ENCODE peak calls at places on chromosome 20, in six cellular contexts. One of them, this sample, is unnamed.

GRCh38 chr20:34110025-34111013 is 1.7 kb downstream of the EIF2S2 start:
- DNase-seq in GM18507: no peak
- DNase-seq in ACHN: no peak
- DNase-seq in smooth muscle cell of the brain vasculature: no peak
- DNase-seq in SW 1271: no peak
- DNase-seq in activated effector memory CD4-positive, alpha-beta T cell treated with anti-CD3 and anti-CD28 coated beads, Interleukin-2, amount 50 U/mL, for 16 hours: no peak
- DNase-seq in this sample: peak; percentile 17

GRCh38 chr20:39813190-39813829 is 851.2 kb downstream of the DHX35 start:
- DNase-seq in GM18507: no peak
- DNase-seq in ACHN: no peak
- DNase-seq in smooth muscle cell of the brain vasculature: no peak
- DNase-seq in SW 1271: no peak
- DNase-seq in activated effector memory CD4-positive, alpha-beta T cell treated with anti-CD3 and anti-CD28 coated beads, Interleukin-2, amount 50 U/mL, for 16 hours: no peak
- DNase-seq in this sample: no peak

GRCh38 chr20:10922941-10923340 is 249.1 kb upstream of the JAG1 start:
- DNase-seq in GM18507: no peak
- DNase-seq in ACHN: peak; percentile 54
- DNase-seq in smooth muscle cell of the brain vasculature: peak; percentile 58
- DNase-seq in SW 1271: no peak
- DNase-seq in activated effector memory CD4-positive, alpha-beta T cell treated with anti-CD3 and anti-CD28 coated beads, Interleukin-2, amount 50 U/mL, for 16 hours: no peak
- DNase-seq in this sample: peak; percentile 61

GRCh38 chr20:8777866-8778265 is 291.0 kb upstream of the PLCB4 start:
- DNase-seq in GM18507: no peak
- DNase-seq in ACHN: no peak
- DNase-seq in smooth muscle cell of the brain vasculature: no peak
- DNase-seq in SW 1271: no peak
- DNase-seq in activated effector memory CD4-positive, alpha-beta T cell treated with anti-CD3 and anti-CD28 coated beads, Interleukin-2, amount 50 U/mL, for 16 hours: no peak
- DNase-seq in this sample: peak; percentile 23

GRCh38 chr20:59004763-59005522 is 2.1 kb downstream of the CTSZ start:
- DNase-seq in GM18507: peak; percentile 87
- DNase-seq in ACHN: no peak
- DNase-seq in smooth muscle cell of the brain vasculature: no peak
- DNase-seq in SW 1271: no peak
- DNase-seq in activated effector memory CD4-positive, alpha-beta T cell treated with anti-CD3 and anti-CD28 coated beads, Interleukin-2, amount 50 U/mL, for 16 hours: peak; percentile 74
- DNase-seq in this sample: peak; percentile 52

GRCh38 chr20:36094497-36094896 is 60.0 kb upstream of the EPB41L1 start:
- DNase-seq in GM18507: no peak
- DNase-seq in ACHN: no peak
- DNase-seq in smooth muscle cell of the brain vasculature: no peak
- DNase-seq in SW 1271: no peak
- DNase-seq in activated effector memory CD4-positive, alpha-beta T cell treated with anti-CD3 and anti-CD28 coated beads, Interleukin-2, amount 50 U/mL, for 16 hours: no peak
- DNase-seq in this sample: no peak

GRCh38 chr20:50242863-50243609 is 52.4 kb downstream of the CEBPB start:
- DNase-seq in GM18507: no peak
- DNase-seq in ACHN: no peak
- DNase-seq in smooth muscle cell of the brain vasculature: no peak
- DNase-seq in SW 1271: no peak
- DNase-seq in activated effector memory CD4-positive, alpha-beta T cell treated with anti-CD3 and anti-CD28 coated beads, Interleukin-2, amount 50 U/mL, for 16 hours: no peak
- DNase-seq in this sample: no peak

GRCh38 chr20:44031822-44032582 is 117.3 kb downstream of the TOX2 start:
- DNase-seq in GM18507: no peak
- DNase-seq in ACHN: no peak
- DNase-seq in smooth muscle cell of the brain vasculature: no peak
- DNase-seq in SW 1271: no peak
- DNase-seq in activated effector memory CD4-positive, alpha-beta T cell treated with anti-CD3 and anti-CD28 coated beads, Interleukin-2, amount 50 U/mL, for 16 hours: no peak
- DNase-seq in this sample: no peak

GRCh38 chr20:52340036-52340634 is 148.6 kb upstream of the ZFP64 start:
- DNase-seq in GM18507: no peak
- DNase-seq in ACHN: peak; percentile 1
- DNase-seq in smooth muscle cell of the brain vasculature: no peak
- DNase-seq in SW 1271: no peak
- DNase-seq in activated effector memory CD4-positive, alpha-beta T cell treated with anti-CD3 and anti-CD28 coated beads, Interleukin-2, amount 50 U/mL, for 16 hours: no peak
- DNase-seq in this sample: peak; percentile 50

GRCh38 chr20:5001174-5002076 is at the start of gene SLC23A2:
- DNase-seq in GM18507: no peak
- DNase-seq in ACHN: peak; percentile 31
- DNase-seq in smooth muscle cell of the brain vasculature: no peak
- DNase-seq in SW 1271: no peak
- DNase-seq in activated effector memory CD4-positive, alpha-beta T cell treated with anti-CD3 and anti-CD28 coated beads, Interleukin-2, amount 50 U/mL, for 16 hours: peak; percentile 86
- DNase-seq in this sample: peak; percentile 59

GRCh38 chr20:58676161-58676560 is 16.4 kb upstream of the NPEPL1 start:
- DNase-seq in GM18507: no peak
- DNase-seq in ACHN: no peak
- DNase-seq in smooth muscle cell of the brain vasculature: no peak
- DNase-seq in SW 1271: no peak
- DNase-seq in activated effector memory CD4-positive, alpha-beta T cell treated with anti-CD3 and anti-CD28 coated beads, Interleukin-2, amount 50 U/mL, for 16 hours: no peak
- DNase-seq in this sample: no peak

GRCh38 chr20:34037121-34037520 is 43.4 kb downstream of the RALY start:
- DNase-seq in GM18507: no peak
- DNase-seq in ACHN: no peak
- DNase-seq in smooth muscle cell of the brain vasculature: no peak
- DNase-seq in SW 1271: no peak
- DNase-seq in activated effector memory CD4-positive, alpha-beta T cell treated with anti-CD3 and anti-CD28 coated beads, Interleukin-2, amount 50 U/mL, for 16 hours: peak; percentile 83
- DNase-seq in this sample: no peak

GRCh38 chr20:32829291-32830005 is 9.7 kb downstream of the MAPRE1 start:
- DNase-seq in GM18507: no peak
- DNase-seq in ACHN: no peak
- DNase-seq in smooth muscle cell of the brain vasculature: no peak
- DNase-seq in SW 1271: no peak
- DNase-seq in activated effector memory CD4-positive, alpha-beta T cell treated with anti-CD3 and anti-CD28 coated beads, Interleukin-2, amount 50 U/mL, for 16 hours: no peak
- DNase-seq in this sample: no peak

GRCh38 chr20:17059465-17059864 is 167.4 kb upstream of the PCSK2 start:
- DNase-seq in GM18507: no peak
- DNase-seq in ACHN: peak; percentile 36
- DNase-seq in smooth muscle cell of the brain vasculature: no peak
- DNase-seq in SW 1271: no peak
- DNase-seq in activated effector memory CD4-positive, alpha-beta T cell treated with anti-CD3 and anti-CD28 coated beads, Interleukin-2, amount 50 U/mL, for 16 hours: no peak
- DNase-seq in this sample: peak; percentile 91

GRCh38 chr20:50704514-50704913 is 13.2 kb upstream of the RIPOR3 start:
- DNase-seq in GM18507: no peak
- DNase-seq in ACHN: no peak
- DNase-seq in smooth muscle cell of the brain vasculature: no peak
- DNase-seq in SW 1271: no peak
- DNase-seq in activated effector memory CD4-positive, alpha-beta T cell treated with anti-CD3 and anti-CD28 coated beads, Interleukin-2, amount 50 U/mL, for 16 hours: no peak
- DNase-seq in this sample: no peak

GRCh38 chr20:2708665-2709064 is 16.1 kb downstream of the EBF4 start:
- DNase-seq in GM18507: no peak
- DNase-seq in ACHN: no peak
- DNase-seq in smooth muscle cell of the brain vasculature: no peak
- DNase-seq in SW 1271: no peak
- DNase-seq in activated effector memory CD4-positive, alpha-beta T cell treated with anti-CD3 and anti-CD28 coated beads, Interleukin-2, amount 50 U/mL, for 16 hours: peak; percentile 12
- DNase-seq in this sample: no peak

GRCh38 chr20:38883981-38884733 is 42.1 kb upstream of the FAM83D start:
- DNase-seq in GM18507: no peak
- DNase-seq in ACHN: no peak
- DNase-seq in smooth muscle cell of the brain vasculature: no peak
- DNase-seq in SW 1271: no peak
- DNase-seq in activated effector memory CD4-positive, alpha-beta T cell treated with anti-CD3 and anti-CD28 coated beads, Interleukin-2, amount 50 U/mL, for 16 hours: no peak
- DNase-seq in this sample: no peak

GRCh38 chr20:2761885-2762284 is 38.5 kb downstream of the CPXM1 start:
- DNase-seq in GM18507: no peak
- DNase-seq in ACHN: no peak
- DNase-seq in smooth muscle cell of the brain vasculature: no peak
- DNase-seq in SW 1271: no peak
- DNase-seq in activated effector memory CD4-positive, alpha-beta T cell treated with anti-CD3 and anti-CD28 coated beads, Interleukin-2, amount 50 U/mL, for 16 hours: no peak
- DNase-seq in this sample: no peak

GRCh38 chr20:22438926-22439325 is 145.4 kb downstream of the FOXA2 start:
- DNase-seq in GM18507: no peak
- DNase-seq in ACHN: peak; percentile 8
- DNase-seq in smooth muscle cell of the brain vasculature: no peak
- DNase-seq in SW 1271: no peak
- DNase-seq in activated effector memory CD4-positive, alpha-beta T cell treated with anti-CD3 and anti-CD28 coated beads, Interleukin-2, amount 50 U/mL, for 16 hours: no peak
- DNase-seq in this sample: no peak

GRCh38 chr20:14717124-14718004 is 380.0 kb upstream of the FLRT3 start:
- DNase-seq in GM18507: no peak
- DNase-seq in ACHN: peak; percentile 23
- DNase-seq in smooth muscle cell of the brain vasculature: no peak
- DNase-seq in SW 1271: no peak
- DNase-seq in activated effector memory CD4-positive, alpha-beta T cell treated with anti-CD3 and anti-CD28 coated beads, Interleukin-2, amount 50 U/mL, for 16 hours: no peak
- DNase-seq in this sample: no peak

GRCh38 chr20:24648919-24649318 is 179.5 kb downstream of the SYNDIG1 start:
- DNase-seq in GM18507: peak; percentile 29
- DNase-seq in ACHN: no peak
- DNase-seq in smooth muscle cell of the brain vasculature: no peak
- DNase-seq in SW 1271: no peak
- DNase-seq in activated effector memory CD4-positive, alpha-beta T cell treated with anti-CD3 and anti-CD28 coated beads, Interleukin-2, amount 50 U/mL, for 16 hours: no peak
- DNase-seq in this sample: no peak

GRCh38 chr20:37915800-37916570 is 13.1 kb downstream of the VSTM2L start:
- DNase-seq in GM18507: no peak
- DNase-seq in ACHN: no peak
- DNase-seq in smooth muscle cell of the brain vasculature: no peak
- DNase-seq in SW 1271: no peak
- DNase-seq in activated effector memory CD4-positive, alpha-beta T cell treated with anti-CD3 and anti-CD28 coated beads, Interleukin-2, amount 50 U/mL, for 16 hours: no peak
- DNase-seq in this sample: peak; percentile 56